ENCODE peak calls at places on chromosome X, in eight cellular contexts. O is tibial nerve, R is sigmoid colon, I is uterus, P is A549, B is ovary, D is stomach, H is heart left ventricle. L is an unnamed sample.

GRCh38 chrX:100662791-100663190 is 18.8 kb downstream of the SRPX2 start:
- DNase-seq in I (no peak), H (no peak), R (no peak), P (no peak), O (no peak), D (no peak), B (no peak), L (no peak)

GRCh38 chrX:49876750-49877149 is 2.5 kb upstream of the USP27X start:
- DNase-seq in I (no peak), P (peak; percentile 30), D (no peak), B (no peak), R (no peak), O (no peak), H (no peak), L (no peak)

GRCh38 chrX:80808160-80808735 is 1.4 kb downstream of the BRWD3 start:
- DNase-seq in P (peak; percentile 81), R (peak; percentile 86), B (peak; percentile 74), D (peak; percentile 79), O (peak; percentile 74), H (peak; percentile 71), I (peak; percentile 78), L (peak; percentile 83)

GRCh38 chrX:643911-644303 is 13.3 kb downstream of the SHOX start:
- DNase-seq in H (no peak), O (no peak), P (no peak), I (no peak), D (no peak), R (no peak), B (no peak), L (peak; percentile 15)

GRCh38 chrX:118577041-118577440 is 81.4 kb downstream of the DOCK11 start:
- DNase-seq in I (no peak), B (peak; percentile 24), R (peak; percentile 74), D (peak; percentile 67), O (no peak), P (no peak), H (no peak), L (peak; percentile 39)

GRCh38 chrX:19593684-19594083 is 78.4 kb upstream of the MAP3K15 start:
- DNase-seq in D (no peak), B (no peak), R (no peak), H (no peak), P (peak; percentile 36), I (no peak), O (no peak), L (no peak)

GRCh38 chrX:118637997-118638396 is 89.4 kb upstream of the IL13RA1 start:
- DNase-seq in I (no peak), P (peak; percentile 11), D (no peak), B (no peak), O (no peak), R (no peak), H (no peak), L (no peak)

GRCh38 chrX:140762061-140762460 is 52.5 kb downstream of the LINC00632 start:
- DNase-seq in D (peak; percentile 38), P (peak; percentile 68), O (no peak), R (peak; percentile 61), I (peak; percentile 21), B (peak; percentile 23), H (peak; percentile 39), L (peak; percentile 61)

GRCh38 chrX:72304877-72305276 is 837 bp downstream of the CITED1 start:
- DNase-seq in H (no peak), D (no peak), R (no peak), B (no peak), I (no peak), O (no peak), P (no peak), L (no peak)

GRCh38 chrX:135345328-135345645 is 36.0 kb downstream of the ETDC start:
- DNase-seq in R (peak; percentile 70), I (peak; percentile 32), P (no peak), O (peak; percentile 29), H (peak; percentile 47), B (peak; percentile 63), D (peak; percentile 50), L (peak; percentile 63)

GRCh38 chrX:154113729-154114128 is 16.2 kb upstream of the MECP2 start:
- DNase-seq in H (no peak), D (no peak), R (no peak), P (peak; percentile 7), B (no peak), I (no peak), O (no peak), L (no peak)
- TF ChIP-seq CTCF in H (no peak), D (no peak), R (no peak), P (no peak), B (no peak), I (no peak), O (no peak), L (no peak)

GRCh38 chrX:48800574-48801280 is 1.1 kb upstream of the HDAC6 start:
- DNase-seq in O (no peak), D (no peak), B (no peak), I (no peak), H (no peak), R (no peak), P (no peak), L (no peak)
- TF ChIP-seq POLR2A in O (no peak), D (no peak), B (no peak), I (no peak), H (no peak), R (no peak), P (no peak), L (no peak)

DNA sequence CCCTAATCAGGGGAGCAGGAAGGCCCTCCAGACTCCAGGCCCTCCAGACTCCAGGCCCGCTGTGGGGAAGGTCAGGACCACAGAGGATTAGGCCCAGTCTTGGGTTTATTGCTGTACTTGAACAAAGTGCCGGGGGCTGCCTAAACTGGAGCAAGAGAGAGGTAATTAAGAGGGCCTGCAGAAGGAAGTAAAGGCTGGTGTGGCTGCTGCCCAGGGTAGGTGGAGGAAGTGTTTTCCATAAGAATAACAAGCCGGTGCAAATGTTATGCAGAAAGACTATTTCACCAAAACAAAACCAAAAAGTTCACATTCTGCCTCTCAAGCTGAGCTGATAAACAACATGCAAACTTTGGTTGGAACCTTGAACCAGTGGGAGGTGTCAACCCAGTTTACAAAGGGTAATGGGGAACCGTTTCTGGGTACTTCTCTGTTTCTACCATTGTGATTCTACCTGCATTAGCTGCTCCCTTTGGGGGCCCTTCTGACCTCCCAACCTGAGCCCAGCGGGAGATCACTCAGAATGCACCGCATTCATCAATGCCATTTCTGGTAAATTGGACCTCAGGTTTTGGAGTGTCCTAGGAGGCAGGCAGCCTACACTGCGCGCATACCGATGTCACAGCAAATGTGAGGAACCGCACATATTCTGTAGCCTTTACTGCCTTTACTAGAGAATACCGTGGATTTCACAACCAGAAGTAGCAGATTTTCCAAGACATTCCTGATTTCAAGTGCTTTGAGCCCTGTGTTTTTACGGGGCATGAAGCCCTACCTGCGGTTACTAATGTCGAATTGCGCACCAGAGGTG is 59.7 kb upstream of the BCOR start:
- DNase-seq in B (no peak), O (no peak), R (no peak), D (no peak), I (no peak), H (no peak), P (no peak), L (no peak)
- H3K27ac ChIP-seq in B (peak overlapping the region; percentile 81), O (peak overlapping the region; percentile 89), R (peak overlapping the region; percentile 85), D (peak overlapping the region; percentile 84), I (peak overlapping the region; percentile 58), H (peak overlapping the region; percentile 66), P (peak overlapping the region; percentile 81), L (peak overlapping the region; percentile 74)

DNA sequence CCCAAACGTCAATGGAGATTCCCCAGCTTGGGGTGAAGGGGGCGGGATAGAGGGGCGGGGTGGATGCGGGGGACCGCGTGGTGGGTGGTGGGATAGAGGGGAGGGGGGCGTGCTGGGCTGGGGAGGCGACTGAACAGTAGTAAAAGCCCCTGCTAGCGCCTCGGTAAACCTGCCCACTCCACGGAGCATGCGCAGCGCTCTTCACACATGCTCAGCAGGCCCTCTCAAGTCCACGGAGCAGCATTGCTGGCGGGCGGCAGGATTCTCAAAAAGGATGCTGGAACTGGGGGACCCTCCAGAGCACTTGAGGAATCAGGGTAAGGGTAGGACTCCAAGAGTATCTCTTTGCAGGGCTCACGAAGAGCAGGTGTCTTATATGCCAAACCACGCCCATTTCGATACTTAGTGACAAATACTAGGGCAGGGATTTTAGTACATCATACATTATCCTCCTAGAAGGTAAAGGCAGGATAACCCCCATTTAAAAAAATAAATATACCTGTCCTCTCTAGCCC is 378 bp upstream of the RPS6KA6 start:
- DNase-seq in P (peak; percentile 79), R (peak; percentile 78), D (peak; percentile 51), O (no peak), B (peak; percentile 73), H (peak; percentile 42), I (peak; percentile 46), L (peak; percentile 43)
- TF ChIP-seq CTCF in P (no peak), R (no peak), D (no peak), O (no peak), B (no peak), H (no peak), I (no peak), L (no peak)

GRCh38 chrX:153411255-153411987 is at the start of gene ZFP92:
- DNase-seq in O (no peak), B (peak; percentile 57), D (peak; percentile 28), H (peak; percentile 51), R (no peak), I (no peak), P (no peak), L (peak; percentile 40)
- TF ChIP-seq POLR2A in O (no peak), B (no peak), D (no peak), H (no peak), R (no peak), I (no peak), P (no peak), L (no peak)

DNA sequence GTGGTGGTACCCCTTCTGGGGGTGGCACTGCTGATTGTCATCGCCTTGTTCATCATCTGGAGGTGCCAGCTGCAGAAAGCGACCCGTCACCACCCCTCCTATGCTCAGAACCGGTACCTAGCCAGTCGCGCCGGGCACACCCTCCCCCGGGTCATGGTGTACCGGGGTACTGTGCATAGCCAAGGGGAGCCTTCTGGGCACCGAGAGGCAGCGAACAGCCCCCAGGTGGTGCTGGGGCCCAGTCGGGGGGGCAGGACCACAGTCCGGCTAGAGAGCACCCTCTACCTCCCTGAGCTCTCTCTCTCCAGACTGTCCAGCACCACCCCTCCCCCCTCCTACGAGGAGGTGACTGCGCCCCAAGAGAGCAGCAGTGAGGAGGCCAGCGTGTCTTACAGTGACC is 5.3 kb downstream of the PRRG3 start:
- DNase-seq in P (no peak), B (no peak), O (no peak), R (no peak), I (no peak), D (no peak), H (no peak), L (no peak)
- H3K27ac ChIP-seq in P (no peak overlapping the region), B (no peak overlapping the region), O (no peak overlapping the region), R (no peak overlapping the region), I (no peak overlapping the region), D (no peak overlapping the region), H (no peak overlapping the region), L (no peak overlapping the region)

GRCh38 chrX:149871940-149872339 is 9.0 kb upstream of the MAGEA8 start:
- DNase-seq in R (no peak), I (no peak), D (peak; percentile 56), O (no peak), B (no peak), H (peak; percentile 34), P (peak; percentile 9), L (no peak)
- TF ChIP-seq CTCF in R (no peak), I (no peak), D (no peak), O (no peak), B (no peak), H (peak; percentile 23), P (peak; percentile 22), L (no peak)

GRCh38 chrX:66638591-66639500 is at the start of gene EDA2R:
- DNase-seq in P (peak; percentile 88), O (no peak), I (peak; percentile 51), H (peak; percentile 28), B (peak; percentile 24), D (no peak), R (no peak), L (peak; percentile 63)
- TF ChIP-seq POLR2A in P (peak; percentile 32), O (no peak), I (no peak), H (no peak), B (no peak), D (no peak), R (no peak), L (peak; percentile 52)

GRCh38 chrX:37816766-37817165 is 30.6 kb downstream of the DYNLT3 start:
- DNase-seq in R (no peak), P (no peak), I (no peak), H (no peak), B (no peak), O (no peak), D (no peak), L (no peak)
- H3K27ac ChIP-seq in R (no peak overlapping the region), P (no peak overlapping the region), I (no peak overlapping the region), H (no peak overlapping the region), B (no peak overlapping the region), O (no peak overlapping the region), D (no peak overlapping the region), L (no peak overlapping the region)

L was measured in adrenal gland.